ENCODE peak calls at places on chromosomes 2 and 18, in nine cellular contexts. S, F, D, R, L, T, V, I and P are unnamed samples.
A peak's percentile ranks its signal among the peaks of the same experiment; 100 is the strongest.

GRCh38 chr2:234930397-234930796 is 21.4 kb upstream of the SH3BP4 start:
- DNase-seq in S (no peak), F (no peak), D (no peak), R (no peak), L (no peak), T (no peak), V (no peak), I (no peak), P (no peak)

GRCh38 chr2:46982356-46983064 is 66.9 kb upstream of the MCFD2 start:
- DNase-seq in S (no peak), F (no peak), D (no peak), R (no peak), L (no peak), T (no peak), V (no peak), I (no peak), P (no peak)

GRCh38 chr2:98637401-98638144 is 29.2 kb downstream of the UNC50 start:
- DNase-seq in S (no peak), F (peak; percentile 43), D (no peak), R (no peak), L (no peak), T (no peak), V (no peak), I (no peak), P (no peak)

GRCh38 chr2:228698963-228699362 is 517.5 kb upstream of the SPHKAP start:
- DNase-seq in S (no peak), F (no peak), D (no peak), R (no peak), L (no peak), T (no peak), V (no peak), I (no peak), P (no peak)

GRCh38 chr18:79630266-79631095 is 49.1 kb upstream of the CTDP1 start:
- DNase-seq in S (no peak), F (no peak), D (no peak), R (no peak), L (peak; percentile 8), T (no peak), V (no peak), I (peak; percentile 38), P (no peak)

GRCh38 chr2:151852260-151853069 is 24.2 kb upstream of the ARL5A start:
- DNase-seq in S (no peak), F (no peak), D (no peak), R (no peak), L (no peak), T (no peak), V (no peak), I (no peak), P (no peak)

GRCh38 chr2:121043827-121044222 is 241.2 kb downstream of the TFCP2L1 start:
- DNase-seq in S (no peak), F (no peak), D (no peak), R (no peak), L (no peak), T (no peak), V (no peak), I (no peak), P (no peak)

GRCh38 chr2:30403592-30404353 is 43.3 kb upstream of the LCLAT1 start:
- DNase-seq in S (peak; percentile 49), F (no peak), D (no peak), R (no peak), L (no peak), T (no peak), V (no peak), I (no peak), P (no peak)

GRCh38 chr2:106316937-106317336 is 122.8 kb upstream of the UXS1 start:
- DNase-seq in S (no peak), F (no peak), D (no peak), R (no peak), L (no peak), T (no peak), V (no peak), I (no peak), P (no peak)

GRCh38 chr2:28102455-28102874 is 211.9 kb downstream of the BABAM2 start:
- DNase-seq in S (peak; percentile 81), F (no peak), D (peak; percentile 86), R (no peak), L (no peak), T (no peak), V (peak; percentile 86), I (no peak), P (peak; percentile 93)

GRCh38 chr2:71892896-71893295 is 254.8 kb downstream of the CYP26B1 start:
- DNase-seq in S (no peak), F (no peak), D (no peak), R (no peak), L (no peak), T (no peak), V (no peak), I (peak; percentile 7), P (no peak)

GRCh38 chr2:240614391-240614790 is 10.9 kb upstream of the GPR35 start:
- DNase-seq in S (no peak), F (no peak), D (no peak), R (no peak), L (no peak), T (no peak), V (no peak), I (no peak), P (no peak)

GRCh38 chr2:16862474-16862873 is 196.8 kb upstream of the CYRIA start:
- DNase-seq in S (no peak), F (no peak), D (no peak), R (no peak), L (no peak), T (no peak), V (no peak), I (no peak), P (no peak)

GRCh38 chr18:48662021-48662661 is 123.3 kb downstream of the CTIF start:
- DNase-seq in S (peak; percentile 69), F (no peak), D (peak; percentile 78), R (no peak), L (peak; percentile 9), T (peak; percentile 19), V (peak; percentile 71), I (no peak), P (peak; percentile 62)

GRCh38 chr18:31093880-31094279 is 8.3 kb downstream of the DSC2 start:
- DNase-seq in S (no peak), F (no peak), D (no peak), R (no peak), L (no peak), T (peak; percentile 23), V (no peak), I (no peak), P (no peak)

GRCh38 chr2:33136056-33136455 is 189.3 kb downstream of the LTBP1 start:
- DNase-seq in S (no peak), F (no peak), D (peak; percentile 35), R (no peak), L (no peak), T (no peak), V (peak; percentile 63), I (no peak), P (peak; percentile 59)

GRCh38 chr2:33134764-33135560 is 188.2 kb downstream of the LTBP1 start:
- DNase-seq in S (peak; percentile 38), F (no peak), D (no peak), R (no peak), L (no peak), T (no peak), V (no peak), I (no peak), P (no peak)

GRCh38 chr2:33136570-33136969 is 189.8 kb downstream of the LTBP1 start:
- DNase-seq in S (no peak), F (no peak), D (peak; percentile 40), R (no peak), L (no peak), T (no peak), V (peak; percentile 62), I (no peak), P (no peak)

GRCh38 chr2:33134086-33134763 is 187.5 kb downstream of the LTBP1 start:
- DNase-seq in S (peak; percentile 99), F (no peak), D (peak; percentile 99), R (peak; percentile 65), L (peak; percentile 72), T (peak; percentile 6), V (peak; percentile 100), I (no peak), P (peak; percentile 99)

GRCh38 chr2:33135645-33136044 is 188.9 kb downstream of the LTBP1 start:
- DNase-seq in S (peak; percentile 36), F (no peak), D (peak; percentile 52), R (no peak), L (no peak), T (no peak), V (peak; percentile 48), I (no peak), P (no peak)
- H3K4me3 ChIP-seq in S (peak overlapping the region; percentile 76), F (no peak overlapping the region), D (peak overlapping the region; percentile 74), R (no peak overlapping the region), L (peak overlapping the region; percentile 34), T (no peak overlapping the region), V (peak overlapping the region; percentile 96), I (no peak overlapping the region), P (peak overlapping the region; percentile 83)

DNA sequence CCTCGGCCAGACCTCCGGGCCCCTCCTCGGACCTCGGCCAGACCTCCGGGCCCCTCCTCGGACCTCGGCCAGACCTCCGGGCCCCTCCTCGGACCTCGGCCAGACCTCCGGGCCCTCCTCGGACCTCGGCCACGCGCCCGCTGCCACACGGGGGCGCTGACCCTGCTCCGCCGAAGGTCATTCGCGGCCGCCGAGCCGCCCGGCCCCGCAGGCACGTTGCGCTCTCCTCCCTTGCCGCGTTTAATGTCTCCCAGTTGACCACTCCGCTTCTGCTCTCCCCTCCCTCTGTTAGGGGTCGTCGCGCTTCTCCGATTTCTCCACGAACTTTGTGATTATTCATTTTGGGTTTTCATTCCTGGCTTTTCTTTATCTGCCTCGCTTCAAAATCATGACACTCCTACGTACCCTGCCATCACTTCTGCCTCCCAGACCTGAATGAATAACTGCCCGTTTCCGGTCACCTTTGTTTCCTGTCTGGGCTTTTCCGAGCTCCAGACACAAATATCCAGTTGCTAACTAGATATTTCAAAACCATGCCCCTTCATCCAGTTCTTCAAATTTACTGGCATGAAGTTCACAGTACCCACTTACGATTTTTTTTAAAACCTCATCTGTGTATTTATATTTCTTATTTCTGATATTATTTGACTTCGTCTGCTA is 14.8 kb upstream of the COLEC12 start:
- DNase-seq in S (no peak), F (no peak), D (no peak), R (no peak), L (no peak), T (no peak), V (no peak), I (peak; percentile 63), P (no peak)
- H3K4me3 ChIP-seq in S (no peak overlapping the region), F (no peak overlapping the region), D (no peak overlapping the region), R (no peak overlapping the region), L (no peak overlapping the region), T (no peak overlapping the region), V (no peak overlapping the region), I (no peak overlapping the region), P (no peak overlapping the region)

DNA sequence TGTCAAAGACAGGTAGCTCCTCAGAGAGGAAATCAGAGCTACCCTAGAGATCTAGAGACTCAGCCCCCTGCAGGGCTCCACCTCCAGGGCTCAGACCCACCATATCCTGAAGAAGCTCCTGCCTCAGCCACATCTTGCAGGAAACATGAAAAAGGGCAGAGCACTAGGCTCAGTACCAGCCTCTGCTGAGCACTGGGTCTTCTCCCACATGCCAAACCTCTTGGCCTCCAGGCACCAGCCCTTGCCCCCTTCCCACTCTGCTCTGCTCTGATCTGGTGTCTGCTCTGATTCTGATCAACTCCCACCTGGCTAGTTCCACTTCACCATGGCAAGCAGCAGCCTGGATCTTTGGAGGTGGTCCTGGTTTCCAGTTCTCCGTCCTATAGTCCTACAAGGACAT is 114.3 kb upstream of the SLC66A3 start:
- DNase-seq in S (no peak), F (no peak), D (no peak), R (no peak), L (no peak), T (no peak), V (no peak), I (peak; percentile 31), P (no peak)
- H3K4me3 ChIP-seq in S (no peak overlapping the region), F (no peak overlapping the region), D (no peak overlapping the region), R (no peak overlapping the region), L (no peak overlapping the region), T (no peak overlapping the region), V (no peak overlapping the region), I (no peak overlapping the region), P (no peak overlapping the region)

GRCh38 chr2:3131636-3132326 is 245.8 kb downstream of the EIPR1 start:
- DNase-seq in S (no peak), F (no peak), D (no peak), R (no peak), L (no peak), T (no peak), V (no peak), I (no peak), P (no peak)
- H3K4me3 ChIP-seq in S (no peak overlapping the region), F (no peak overlapping the region), D (no peak overlapping the region), R (no peak overlapping the region), L (no peak overlapping the region), T (no peak overlapping the region), V (no peak overlapping the region), I (no peak overlapping the region), P (no peak overlapping the region)